ENCODE peak calls at places on chromosomes 5 and 9, in nine cellular contexts. J is fibroblast of mammary gland; C is RKO; G is Daoy; Z is C1 segment of cervical spinal cord; K is CD8-positive, alpha-beta T cell; U is HS-27A; P is globus pallidus; A is HTR-8/SVneo. T is an unnamed sample.
A peak's percentile ranks its signal among the peaks of the same experiment; 100 is the strongest.

GRCh38 chr5:93417500-93417899 is 163.5 kb downstream of the NR2F1-AS1 start:
- DNase-seq in J (no peak), C (no peak), G (no peak), Z (no peak), K (no peak), U (no peak), P (no peak), A (no peak), T (no peak)

GRCh38 chr9:96126321-96126881 is 175.6 kb downstream of the HSD17B3 start:
- DNase-seq in J (no peak), C (no peak), G (no peak), Z (no peak), K (no peak), U (no peak), P (no peak), A (no peak), T (no peak)

GRCh38 chr5:5340206-5340729 is 82.2 kb upstream of the ICE1 start:
- DNase-seq in J (peak; percentile 99), C (peak; percentile 75), G (peak; percentile 98), Z (no peak), K (no peak), U (peak; percentile 86), P (no peak), A (peak; percentile 97), T (no peak)

GRCh38 chr5:116453920-116454319 is 120.7 kb downstream of the SEMA6A start:
- DNase-seq in J (no peak), C (no peak), G (peak; percentile 39), Z (no peak), K (no peak), U (no peak), P (peak; percentile 90), A (no peak), T (no peak)

GRCh38 chr5:370959-371810 is 49.7 kb downstream of the AHRR start:
- DNase-seq in J (no peak), C (no peak), G (no peak), Z (no peak), K (no peak), U (no peak), P (no peak), A (no peak), T (no peak)

GRCh38 chr9:130020618-130021017 is 22.4 kb downstream of the FNBP1 start:
- DNase-seq in J (no peak), C (no peak), G (no peak), Z (no peak), K (no peak), U (no peak), P (peak; percentile 66), A (no peak), T (no peak)

GRCh38 chr5:92886751-92887150 is 694.3 kb downstream of the NR2F1-AS1 start:
- DNase-seq in J (no peak), C (no peak), G (no peak), Z (no peak), K (no peak), U (no peak), P (no peak), A (no peak), T (no peak)

GRCh38 chr5:76403963-76404693 is 1.0 kb downstream of the IQGAP2 start:
- DNase-seq in J (no peak), C (no peak), G (peak; percentile 6), Z (no peak), K (peak; percentile 88), U (no peak), P (no peak), A (no peak), T (no peak)

GRCh38 chr9:118364266-118365075 is 660.3 kb downstream of the TLR4 start:
- DNase-seq in J (no peak), C (no peak), G (no peak), Z (no peak), K (no peak), U (no peak), P (no peak), A (no peak), T (no peak)